ENCODE peak calls at places on chromosomes 6 and 20, in six cellular contexts. C, X, L, I, Y and O are unnamed samples.

GRCh38 chr6:15464211-15464725 is 198.6 kb downstream of the DTNBP1 start:
- DNase-seq in X (no peak), I (no peak), Y (peak), C (peak), L (peak), O (no peak)

GRCh38 chr20:40245829-40246228 is 443.2 kb downstream of the MAFB start:
- DNase-seq in L (no peak), X (no peak), I (no peak), Y (no peak), C (no peak), O (no peak)

GRCh38 chr6:1423578-1423977 is 34.2 kb downstream of the FOXF2 start:
- DNase-seq in L (no peak), I (no peak), X (no peak), Y (no peak), C (no peak), O (no peak)

GRCh38 chr6:2426561-2427340 is 181.3 kb upstream of the GMDS start:
- DNase-seq in Y (no peak), X (peak), I (no peak), C (peak), L (no peak), O (no peak)

GRCh38 chr6:141988954-141989705 is 143.6 kb upstream of the GJE1 start:
- DNase-seq in L (no peak), X (peak), C (peak), I (peak), Y (no peak), O (peak)

GRCh38 chr6:1415416-1416063 is 26.2 kb downstream of the FOXF2 start:
- DNase-seq in I (no peak), C (no peak), X (no peak), Y (no peak), L (no peak), O (no peak)

GRCh38 chr20:2557873-2558580 is 21.7 kb downstream of the TMC2 start:
- DNase-seq in L (no peak), C (no peak), X (no peak), I (no peak), Y (no peak), O (no peak)

GRCh38 chr20:36449663-36450062 is 91.7 kb upstream of the MYL9 start:
- DNase-seq in C (no peak), X (no peak), L (no peak), I (no peak), Y (no peak), O (no peak)

GRCh38 chr6:16450285-16450684 is 211.9 kb downstream of the GMPR start:
- DNase-seq in X (peak), I (no peak), C (peak), Y (no peak), L (no peak), O (no peak)

GRCh38 chr6:3594196-3594595 is 137.3 kb upstream of the SLC22A23 start:
- DNase-seq in L (no peak), I (no peak), C (no peak), X (peak), Y (no peak), O (no peak)

GRCh38 chr20:58545565-58546195 is 30.5 kb upstream of the APCDD1L start:
- DNase-seq in Y (peak), L (no peak), I (no peak), C (no peak), X (no peak), O (no peak)

GRCh38 chr6:151765444-151765886 is 42.0 kb upstream of the ESR1 start:
- DNase-seq in I (peak), Y (peak), L (peak), X (peak), C (peak), O (peak)

GRCh38 chr20:370977-371754 is 9.4 kb upstream of the TRIB3 start:
- DNase-seq in X (no peak), Y (no peak), C (no peak), L (no peak), I (no peak), O (no peak)
- TF ChIP-seq CTCF in X (no peak), Y (no peak), C (no peak), L (no peak), I (no peak), O (no peak)

GRCh38 chr6:28215425-28215824 is 9.7 kb upstream of the ZSCAN9 start:
- DNase-seq in L (no peak), C (peak), Y (no peak), I (no peak), X (no peak), O (no peak)

GRCh38 chr6:28209753-28210535 is 15.1 kb upstream of the ZSCAN9 start:
- DNase-seq in I (no peak), Y (no peak), X (no peak), C (no peak), L (no peak), O (no peak)

GRCh38 chr6:28211840-28212509 is 13.1 kb upstream of the ZSCAN9 start:
- DNase-seq in C (no peak), I (no peak), Y (no peak), X (no peak), L (no peak), O (no peak)

GRCh38 chr6:28213213-28213523 is 11.9 kb upstream of the ZSCAN9 start:
- DNase-seq in L (no peak), I (no peak), Y (no peak), C (no peak), X (no peak), O (no peak)

GRCh38 chr6:28212510-28213212 is 12.4 kb upstream of the ZSCAN9 start:
- DNase-seq in Y (no peak), L (no peak), X (peak), I (peak), C (peak), O (peak)
- TF ChIP-seq CTCF in Y (no peak), L (no peak), X (no peak), I (no peak), C (no peak), O (no peak)

GRCh38 chr6:33558801-33559200 is 21.3 kb downstream of the BAK1 start:
- DNase-seq in L (no peak), I (no peak), Y (no peak), C (no peak), X (no peak), O (no peak)

GRCh38 chr6:33551538-33551937 is 28.5 kb downstream of the BAK1 start:
- DNase-seq in C (no peak), I (no peak), Y (no peak), X (no peak), L (no peak), O (no peak)

GRCh38 chr6:33552252-33552651 is 27.8 kb downstream of the BAK1 start:
- DNase-seq in Y (no peak), L (no peak), I (no peak), X (no peak), C (no peak), O (no peak)

DNA sequence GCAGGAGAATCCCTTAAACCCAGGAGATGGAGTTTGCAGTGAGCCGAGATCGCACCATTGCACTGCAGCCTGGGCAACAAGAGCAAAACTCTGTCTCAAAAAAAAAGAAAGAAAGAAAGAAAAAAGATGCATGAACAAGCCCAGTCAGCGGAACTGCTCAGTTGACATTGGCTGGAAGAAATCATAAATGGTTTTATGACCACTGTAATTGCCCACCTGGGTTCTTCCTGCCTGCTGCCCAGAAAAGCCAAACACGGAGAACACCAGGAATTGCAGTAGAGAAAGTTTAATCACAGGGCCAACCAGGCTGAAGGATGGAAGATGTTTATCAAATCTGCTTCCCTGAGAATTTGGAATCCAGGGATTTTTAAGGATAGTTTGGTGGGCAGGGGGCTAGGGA is 22.7 kb downstream of the BAK1 start:
- DNase-seq in L (no peak), C (no peak), Y (no peak), X (no peak), I (no peak), O (no peak)
- TF ChIP-seq CTCF in L (no peak), C (no peak), Y (no peak), X (no peak), I (no peak), O (no peak)

GRCh38 chr20:62141043-62141396 is 2.2 kb downstream of the PSMA7 start:
- DNase-seq in C (no peak), X (no peak), L (no peak), I (no peak), Y (no peak), O (no peak)

GRCh38 chr20:62139636-62140035 is 3.6 kb downstream of the PSMA7 start:
- DNase-seq in C (no peak), X (no peak), L (no peak), Y (no peak), I (no peak), O (no peak)

GRCh38 chr20:62143118-62143975 is at the start of the genes PSMA7 and SS18L1:
- DNase-seq in L (peak), X (peak), C (peak), Y (peak), I (peak), O (peak)

GRCh38 chr20:62142252-62143117 is 709 bp downstream of the PSMA7 start:
- DNase-seq in I (peak), C (no peak), X (no peak), L (no peak), Y (peak), O (no peak)

GRCh38 chr20:62141397-62142251 is 1.6 kb downstream of the PSMA7 start:
- DNase-seq in L (peak), X (peak), I (no peak), C (peak), Y (no peak), O (no peak)
- TF ChIP-seq CTCF in L (no peak), X (peak), I (no peak), C (peak), Y (no peak), O (peak)